ENCODE peak calls at places on chromosomes 6 and 20, in eight cellular contexts. W is PC-9; M is MM.1S; Z is GM23338; F is CD8-positive, alpha-beta T cell; T is heart left ventricle; C is left ventricle myocardium inferior; J is PC-3. Q is an unnamed sample. For H3K4me1, the result is how much of the 10 kb centered on the place peaks cover.

GRCh38 chr6:110595112-110595511 is 118.7 kb upstream of the SLC22A16 start:
- DNase-seq in W (no peak), F (no peak), C (no peak), M (no peak), T (no peak), Z (no peak), J (no peak), Q (no peak)

GRCh38 chr6:134166529-134167221 is 114.3 kb upstream of the SLC2A12 start:
- DNase-seq in J (peak), C (no peak), Z (no peak), F (no peak), W (no peak), M (no peak), T (no peak), Q (no peak)

GRCh38 chr6:107571354-107571753 is 81.4 kb downstream of the SOBP start:
- DNase-seq in W (no peak), Z (no peak), F (no peak), T (no peak), C (no peak), J (no peak), M (no peak), Q (no peak)

GRCh38 chr20:22866757-22867425 is 168.2 kb upstream of the SSTR4 start:
- DNase-seq in M (no peak), W (no peak), J (no peak), T (no peak), F (no peak), Z (no peak), C (no peak), Q (no peak)

GRCh38 chr6:163288066-163288465 is 126.5 kb upstream of the QKI start:
- DNase-seq in T (no peak), C (no peak), W (no peak), J (no peak), M (no peak), F (no peak), Z (no peak), Q (no peak)

GRCh38 chr6:168046696-168047095 is 32.3 kb downstream of the FRMD1 start:
- DNase-seq in F (no peak), W (no peak), M (no peak), T (no peak), C (no peak), J (no peak), Z (no peak), Q (no peak)

GRCh38 chr20:22542427-22542826 is 41.9 kb downstream of the FOXA2 start:
- DNase-seq in F (no peak), C (no peak), W (no peak), Z (no peak), T (no peak), M (no peak), J (no peak), Q (no peak)

GRCh38 chr6:139569561-139569960 is 195.1 kb upstream of the CITED2 start:
- DNase-seq in Z (no peak), F (no peak), M (no peak), W (no peak), J (peak), T (no peak), C (no peak), Q (no peak)

GRCh38 chr6:43467752-43468151 is 9.6 kb upstream of the TJAP1 start:
- DNase-seq in C (no peak), Z (no peak), F (no peak), W (no peak), M (no peak), J (no peak), T (no peak), Q (no peak)

GRCh38 chr6:127111526-127111925 is 6.9 kb upstream of the RSPO3 start:
- DNase-seq in J (no peak), F (no peak), Z (no peak), M (no peak), C (no peak), W (no peak), T (no peak), Q (no peak)

GRCh38 chr6:14881399-14881798 is 364.5 kb upstream of the JARID2 start:
- DNase-seq in C (no peak), F (no peak), W (peak), J (peak), M (no peak), Z (no peak), T (no peak), Q (no peak)

GRCh38 chr20:5353624-5354496 is 37.1 kb upstream of the PROKR2 start:
- DNase-seq in C (no peak), M (no peak), F (no peak), J (peak), W (no peak), Z (no peak), T (no peak), Q (no peak)

GRCh38 chr20:22795897-22796296 is 211.5 kb upstream of the FOXA2 start:
- DNase-seq in J (peak), W (peak), T (peak), M (no peak), C (peak), F (no peak), Z (no peak), Q (peak)

GRCh38 chr20:35734374-35734773 is 7.7 kb downstream of the RBM39 start:
- DNase-seq in C (no peak), W (no peak), M (no peak), T (no peak), F (no peak), J (no peak), Z (no peak), Q (no peak)

GRCh38 chr20:5092765-5093339 is 26.9 kb downstream of the PCNA start:
- DNase-seq in F (no peak), Z (no peak), C (no peak), W (no peak), M (no peak), T (no peak), J (no peak), Q (no peak)

GRCh38 chr6:54846243-54846856 is at the start of gene FAM83B:
- DNase-seq in C (no peak), Z (peak), W (peak), F (no peak), M (no peak), T (peak), J (no peak), Q (peak)

GRCh38 chr6:54846857-54847721 is 518 bp downstream of the FAM83B start:
- DNase-seq in C (no peak), F (no peak), Z (peak), J (peak), W (peak), M (no peak), T (no peak), Q (peak)

GRCh38 chr6:54850061-54850460 is 3.5 kb downstream of the FAM83B start:
- DNase-seq in W (no peak), M (no peak), J (no peak), T (no peak), Z (no peak), C (no peak), F (no peak), Q (no peak)

DNA sequence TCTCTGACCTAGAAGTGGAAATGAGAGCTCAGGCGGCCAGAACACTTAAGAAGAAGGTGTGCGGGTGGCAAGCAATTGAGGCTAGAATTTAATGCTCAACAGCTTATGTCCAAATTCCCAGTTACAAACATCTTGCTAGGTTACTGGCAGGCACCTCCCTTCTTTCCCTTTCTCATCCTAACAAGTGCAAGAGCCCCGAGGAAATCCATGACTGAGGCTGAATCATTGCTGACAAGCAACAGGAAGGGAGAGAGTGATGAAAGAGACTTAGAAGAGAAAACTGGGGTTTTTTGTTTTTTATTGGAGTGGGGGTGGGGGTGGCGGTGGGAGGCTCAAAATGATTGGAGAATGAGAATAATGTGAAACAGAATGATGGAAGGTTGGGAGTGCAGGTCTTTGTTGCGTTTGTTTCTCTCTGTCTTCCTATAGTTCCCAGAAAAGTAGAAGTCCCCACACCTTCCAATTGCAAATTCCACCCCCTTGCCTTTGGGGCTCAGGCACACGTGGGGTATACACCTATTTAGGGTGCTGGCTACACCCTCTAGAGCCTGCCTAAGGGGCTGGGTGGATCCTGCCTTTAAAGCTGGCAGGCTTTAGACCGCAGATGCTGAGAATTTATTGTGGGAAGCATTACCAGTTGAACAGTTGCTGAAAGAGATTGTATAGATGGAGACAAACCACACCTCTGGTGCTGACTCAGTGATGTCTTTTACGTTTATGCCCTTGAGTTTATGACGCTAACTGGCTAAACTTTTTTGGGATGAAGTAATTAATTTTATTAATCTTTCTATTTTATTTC is 1.4 kb downstream of the FAM83B start:
- DNase-seq in Z (peak), J (peak), F (no peak), C (no peak), T (no peak), W (peak), M (no peak), Q (peak)
- H3K4me3 ChIP-seq in Z (peak), J (peak), F (no peak), C (no peak), T (no peak), W (peak), M (no peak), Q (peak)

GRCh38 chr20:31848088-31848999 is 2.9 kb upstream of the FOXS1 start:
- DNase-seq in Z (no peak), T (no peak), C (no peak), W (no peak), F (no peak), J (no peak), M (no peak), Q (no peak)

GRCh38 chr20:31849306-31849930 is 4.0 kb upstream of the FOXS1 start:
- DNase-seq in M (no peak), Z (peak), W (peak), C (no peak), F (no peak), T (no peak), J (peak), Q (peak)

GRCh38 chr20:31844737-31845299 is 586 bp downstream of the FOXS1 start:
- DNase-seq in T (no peak), W (no peak), J (no peak), Z (no peak), M (no peak), F (no peak), C (no peak), Q (no peak)

GRCh38 chr20:31845300-31845863 is at the start of gene FOXS1:
- DNase-seq in Z (peak), C (peak), F (no peak), T (peak), W (no peak), J (no peak), M (no peak), Q (no peak)

GRCh38 chr20:31846793-31847138 is 1.4 kb upstream of the FOXS1 start:
- DNase-seq in W (no peak), T (no peak), J (no peak), M (no peak), Z (no peak), F (no peak), C (no peak), Q (no peak)
- TF ChIP-seq CTCF in W (peak), T (no peak), J (peak), M (no peak), Z (no peak), F (peak), C (peak), Q (no peak)

GRCh38 chr6:7111095-7111690 is 3.4 kb downstream of the RREB1 start:
- DNase-seq in T (no peak), M (no peak), Z (no peak), F (no peak), W (no peak), C (no peak), J (no peak), Q (no peak)

GRCh38 chr6:7108196-7108963 is 619 bp downstream of the RREB1 start:
- DNase-seq in Z (peak), T (peak), M (peak), J (peak), C (peak), W (peak), F (peak), Q (peak)

GRCh38 chr6:7108964-7109836 is 1.4 kb downstream of the RREB1 start:
- DNase-seq in M (peak), T (peak), W (no peak), C (peak), F (peak), J (peak), Z (peak), Q (peak)

GRCh38 chr6:7107578-7108195 is at the start of gene RREB1:
- DNase-seq in C (peak), F (peak), J (peak), T (peak), M (peak), W (peak), Z (peak), Q (peak)

GRCh38 chr6:7110092-7110792 is 2.5 kb downstream of the RREB1 start:
- DNase-seq in W (no peak), C (no peak), F (no peak), M (no peak), T (no peak), Z (peak), J (peak), Q (no peak)
- H3K4me1 ChIP-seq in W (under half), C (half or more), F (under half), M (under half), T (under half), Z (half or more), J (under half), Q (under half)

GRCh38 chr6:2351090-2351489 is 105.7 kb upstream of the GMDS start:
- DNase-seq in F (no peak), Z (no peak), J (no peak), M (no peak), T (no peak), W (no peak), C (no peak), Q (no peak)

GRCh38 chr6:2351807-2352431 is 106.5 kb upstream of the GMDS start:
- DNase-seq in F (no peak), J (no peak), W (no peak), Z (no peak), T (no peak), C (no peak), M (no peak), Q (no peak)

GRCh38 chr6:2355155-2355554 is 109.8 kb upstream of the GMDS start:
- DNase-seq in W (no peak), J (no peak), F (no peak), C (no peak), T (no peak), M (no peak), Z (no peak), Q (no peak)

GRCh38 chr6:2354138-2354491 is 108.7 kb upstream of the GMDS start:
- DNase-seq in C (no peak), J (no peak), W (no peak), Z (no peak), F (no peak), T (no peak), M (no peak), Q (no peak)

DNA sequence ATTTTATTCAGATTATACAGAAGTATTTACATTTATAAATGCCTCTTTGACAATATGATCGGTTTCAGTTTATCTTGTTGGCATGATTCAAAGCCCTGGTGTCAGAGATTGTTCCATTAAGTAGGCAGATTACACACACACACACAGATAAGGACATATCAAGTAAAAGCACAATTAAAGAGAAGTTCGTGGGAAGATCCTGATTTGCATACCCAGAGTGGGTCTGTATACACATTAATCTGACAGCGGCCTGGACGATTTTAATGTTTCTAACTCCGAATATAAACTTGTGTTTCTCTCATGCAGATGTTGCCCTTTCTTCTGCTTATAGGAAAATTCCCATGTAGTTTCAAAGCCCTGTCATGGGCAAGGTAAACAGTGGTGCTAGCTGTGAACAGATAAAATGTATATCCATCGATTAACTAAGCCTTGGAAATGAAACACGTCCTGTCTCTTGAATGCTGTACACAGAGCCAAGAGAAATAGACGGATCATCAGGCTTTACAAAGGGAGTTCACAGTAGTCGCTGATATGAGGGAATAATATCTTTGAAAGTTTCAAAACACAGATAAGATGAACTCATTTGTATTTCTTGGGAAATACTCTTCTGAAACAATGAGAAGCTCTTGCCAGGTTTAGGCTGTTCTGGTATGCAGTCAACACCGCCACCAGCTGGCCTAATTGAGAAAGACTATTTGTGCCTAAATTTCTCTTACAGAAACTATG is 108.2 kb upstream of the GMDS start:
- DNase-seq in J (peak), T (peak), M (peak), C (peak), F (peak), W (peak), Z (peak), Q (peak)
- H3K4me3 ChIP-seq in J (no peak), T (peak), M (no peak), C (no peak), F (no peak), W (no peak), Z (no peak), Q (no peak)

DNA sequence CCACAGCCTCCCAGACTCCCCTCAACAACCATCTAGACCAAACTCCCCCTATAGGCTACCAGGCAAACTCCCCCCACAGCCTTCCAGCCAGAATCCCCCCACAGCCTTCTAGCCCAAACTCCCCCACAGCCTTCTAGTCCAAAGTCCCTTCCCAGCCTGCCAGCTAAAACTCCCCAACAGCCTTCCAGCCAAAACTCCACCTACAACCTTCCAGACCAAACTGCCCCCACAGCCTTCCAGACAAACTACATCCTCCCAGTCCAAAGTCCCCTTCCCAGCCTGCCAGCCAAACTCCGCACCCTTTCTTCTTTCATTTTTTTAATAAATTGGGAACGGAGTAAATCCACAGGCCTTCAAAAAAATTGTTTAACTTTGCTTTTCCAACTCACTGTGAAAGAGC is 37.4 kb upstream of the SYNDIG1 start:
- DNase-seq in M (no peak), C (no peak), W (no peak), F (no peak), T (no peak), J (no peak), Z (peak), Q (peak)
- TF ChIP-seq CTCF in M (no peak), C (no peak), W (no peak), F (no peak), T (no peak), J (no peak), Z (peak), Q (no peak)

GRCh38 chr6:66717786-66718185 is 1010.8 kb upstream of the EYS start:
- DNase-seq in J (no peak), M (no peak), Z (no peak), W (no peak), C (no peak), T (no peak), F (no peak), Q (no peak)
- H3K4me1 ChIP-seq in J (under half), M (under half), Z (under half), W (under half), C (under half), T (under half), F (under half), Q (under half)

DNA sequence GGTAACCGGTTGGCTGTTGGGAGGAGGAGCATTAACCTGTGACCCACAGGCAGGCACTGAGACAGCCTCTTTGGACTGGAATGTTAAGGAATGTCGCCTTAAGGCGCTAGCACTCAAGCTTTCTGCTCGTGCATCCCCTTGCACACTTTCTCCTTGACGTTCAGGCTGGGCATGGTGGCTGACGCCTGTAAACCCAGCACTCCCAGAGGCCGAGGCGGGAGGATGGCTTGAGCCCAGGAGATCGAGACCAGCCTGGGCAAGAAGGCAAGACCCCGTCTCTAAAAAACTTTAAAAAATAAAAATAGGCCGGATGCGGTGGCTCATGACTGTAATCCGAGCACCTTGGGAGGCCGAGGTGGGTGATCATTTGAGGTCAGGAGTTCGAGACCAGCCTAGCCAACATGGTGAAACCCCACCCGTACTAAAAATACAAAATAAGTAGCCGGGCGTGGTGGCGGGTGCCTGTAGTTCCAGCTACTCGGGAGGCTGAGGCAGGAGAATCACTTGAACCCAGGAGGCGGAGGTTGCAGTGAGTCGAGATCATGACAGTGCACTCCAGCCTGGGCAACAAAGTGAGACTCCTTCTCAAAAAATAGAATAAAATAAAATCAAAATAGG is 1.9 kb upstream of the GID8 start:
- DNase-seq in J (no peak), Z (no peak), C (no peak), T (no peak), W (no peak), M (no peak), F (no peak), Q (no peak)
- H3K4me3 ChIP-seq in J (peak), Z (peak), C (peak), T (peak), W (peak), M (no peak), F (no peak), Q (peak)

GRCh38 chr6:96795481-96795880 is 41.8 kb downstream of the GPR63 start:
- DNase-seq in M (peak), T (no peak), Z (no peak), C (no peak), W (no peak), F (no peak), J (no peak), Q (no peak)

GRCh38 chr6:96787846-96788580 is 49.3 kb downstream of the GPR63 start:
- DNase-seq in F (no peak), J (no peak), M (peak), C (no peak), Z (peak), T (no peak), W (no peak), Q (no peak)

GRCh38 chr6:96794980-96795379 is 42.3 kb downstream of the GPR63 start:
- DNase-seq in W (no peak), C (no peak), T (no peak), F (no peak), Z (peak), M (no peak), J (no peak), Q (no peak)

GRCh38 chr6:96789871-96790270 is 47.4 kb downstream of the GPR63 start:
- DNase-seq in W (no peak), Z (no peak), C (no peak), T (no peak), F (no peak), J (no peak), M (no peak), Q (no peak)

GRCh38 chr6:96792791-96793190 is 44.5 kb downstream of the GPR63 start:
- DNase-seq in M (no peak), T (no peak), C (no peak), Z (no peak), W (no peak), F (no peak), J (no peak), Q (no peak)
- TF ChIP-seq CTCF in M (no peak), T (no peak), C (no peak), Z (no peak), W (no peak), F (no peak), J (no peak), Q (no peak)

GRCh38 chr6:35304299-35304698 is 6.7 kb downstream of the DEF6 start:
- DNase-seq in J (no peak), F (no peak), T (no peak), W (no peak), M (no peak), C (no peak), Z (no peak), Q (no peak)
- H3K4me1 ChIP-seq in J (under half), F (half or more), T (under half), W (under half), M (under half), C (under half), Z (under half), Q (under half)